ENCODE peak calls at places on chromosomes 13 and 19, in nine cellular contexts. One of them, this sample, is unnamed.

GRCh38 chr13:38669234-38669964 is 17.5 kb upstream of the FREM2 start:
- DNase-seq in transverse colon: no peak
- DNase-seq in A549: no peak
- DNase-seq in coronary artery: no peak
- DNase-seq in frontal cortex: no peak
- DNase-seq in activated CD8-positive, alpha-beta memory T cell treated with anti-CD3 and anti-CD28 coated beads for 4 hours: no peak
- DNase-seq in Calu3: no peak
- DNase-seq in EH: no peak
- DNase-seq in retinal pigment epithelial cell: no peak
- DNase-seq in this sample: no peak

GRCh38 chr13:36718146-36718545 is 44.3 kb downstream of the SERTM1 start:
- DNase-seq in Calu3: no peak
- DNase-seq in coronary artery: no peak
- DNase-seq in activated CD8-positive, alpha-beta memory T cell treated with anti-CD3 and anti-CD28 coated beads for 4 hours: no peak
- DNase-seq in EH: no peak
- DNase-seq in retinal pigment epithelial cell: no peak
- DNase-seq in transverse colon: no peak
- DNase-seq in A549: no peak
- DNase-seq in frontal cortex: no peak
- DNase-seq in this sample: peak; percentile 68

GRCh38 chr13:72643339-72643989 is 84.0 kb downstream of the MZT1 start:
- DNase-seq in A549: peak; percentile 47
- DNase-seq in transverse colon: peak; percentile 69
- DNase-seq in frontal cortex: peak; percentile 7
- DNase-seq in Calu3: peak; percentile 35
- DNase-seq in EH: peak; percentile 49
- DNase-seq in coronary artery: no peak
- DNase-seq in retinal pigment epithelial cell: no peak
- DNase-seq in activated CD8-positive, alpha-beta memory T cell treated with anti-CD3 and anti-CD28 coated beads for 4 hours: no peak
- DNase-seq in this sample: peak; percentile 34

GRCh38 chr19:23698711-23699520 is 11.9 kb upstream of the ZNF675 start:
- DNase-seq in retinal pigment epithelial cell: no peak
- DNase-seq in A549: no peak
- DNase-seq in coronary artery: no peak
- DNase-seq in Calu3: no peak
- DNase-seq in transverse colon: peak; percentile 53
- DNase-seq in EH: no peak
- DNase-seq in frontal cortex: no peak
- DNase-seq in activated CD8-positive, alpha-beta memory T cell treated with anti-CD3 and anti-CD28 coated beads for 4 hours: no peak
- DNase-seq in this sample: no peak

GRCh38 chr13:100854091-100854490 is 179.5 kb upstream of the TMTC4 start:
- DNase-seq in retinal pigment epithelial cell: no peak
- DNase-seq in frontal cortex: no peak
- DNase-seq in transverse colon: no peak
- DNase-seq in coronary artery: no peak
- DNase-seq in EH: no peak
- DNase-seq in Calu3: no peak
- DNase-seq in activated CD8-positive, alpha-beta memory T cell treated with anti-CD3 and anti-CD28 coated beads for 4 hours: no peak
- DNase-seq in A549: no peak
- DNase-seq in this sample: peak; percentile 62

GRCh38 chr19:44050740-44051653 is 839 bp upstream of the ZNF223 start:
- DNase-seq in retinal pigment epithelial cell: no peak
- DNase-seq in Calu3: peak; percentile 53
- DNase-seq in activated CD8-positive, alpha-beta memory T cell treated with anti-CD3 and anti-CD28 coated beads for 4 hours: no peak
- DNase-seq in frontal cortex: no peak
- DNase-seq in coronary artery: no peak
- DNase-seq in EH: peak; percentile 3
- DNase-seq in transverse colon: peak; percentile 50
- DNase-seq in A549: peak; percentile 27
- DNase-seq in this sample: peak; percentile 19

GRCh38 chr19:34171539-34171876 is 796 bp upstream of the LSM14A start:
- DNase-seq in A549: no peak
- DNase-seq in transverse colon: no peak
- DNase-seq in retinal pigment epithelial cell: no peak
- DNase-seq in activated CD8-positive, alpha-beta memory T cell treated with anti-CD3 and anti-CD28 coated beads for 4 hours: no peak
- DNase-seq in frontal cortex: peak; percentile 49
- DNase-seq in EH: peak; percentile 81
- DNase-seq in coronary artery: no peak
- DNase-seq in Calu3: no peak
- DNase-seq in this sample: no peak

GRCh38 chr13:62046512-62046911 is 630.9 kb upstream of the PCDH20 start:
- DNase-seq in retinal pigment epithelial cell: no peak
- DNase-seq in A549: no peak
- DNase-seq in transverse colon: no peak
- DNase-seq in EH: no peak
- DNase-seq in Calu3: no peak
- DNase-seq in coronary artery: no peak
- DNase-seq in frontal cortex: no peak
- DNase-seq in activated CD8-positive, alpha-beta memory T cell treated with anti-CD3 and anti-CD28 coated beads for 4 hours: no peak
- DNase-seq in this sample: no peak

GRCh38 chr19:42467437-42467760 is 24.7 kb upstream of the CXCL17 start:
- DNase-seq in activated CD8-positive, alpha-beta memory T cell treated with anti-CD3 and anti-CD28 coated beads for 4 hours: no peak
- DNase-seq in transverse colon: peak; percentile 46
- DNase-seq in retinal pigment epithelial cell: no peak
- DNase-seq in coronary artery: no peak
- DNase-seq in A549: no peak
- DNase-seq in Calu3: no peak
- DNase-seq in EH: peak; percentile 30
- DNase-seq in frontal cortex: no peak
- DNase-seq in this sample: no peak

GRCh38 chr19:35518313-35518712 is 4.9 kb upstream of the DMKN start:
- DNase-seq in EH: peak; percentile 98
- DNase-seq in Calu3: no peak
- DNase-seq in transverse colon: no peak
- DNase-seq in A549: peak; percentile 72
- DNase-seq in frontal cortex: no peak
- DNase-seq in retinal pigment epithelial cell: peak; percentile 96
- DNase-seq in activated CD8-positive, alpha-beta memory T cell treated with anti-CD3 and anti-CD28 coated beads for 4 hours: no peak
- DNase-seq in coronary artery: no peak
- DNase-seq in this sample: peak; percentile 86

This sample was measured in astrocyte of the hippocampus.